ENCODE peak calls at places on chromosome 14, in five cellular contexts. F is MM.1S, A is IMR-90, X is stomach, V is hepatocyte. R is an unnamed sample.

GRCh38 chr14:77139540-77140342 is 1.9 kb downstream of the ZDHHC22 start:
- DNase-seq in F (no peak), X (no peak), A (no peak), V (peak; percentile 64), R (no peak)

GRCh38 chr14:57462551-57462950 is 31.1 kb downstream of the CCDC198 start:
- DNase-seq in V (no peak), X (no peak), F (no peak), A (no peak), R (no peak)

GRCh38 chr14:102040153-102040552 is 46.7 kb downstream of the HSP90AA1 start:
- DNase-seq in F (no peak), A (no peak), X (no peak), V (no peak), R (no peak)

GRCh38 chr14:51576112-51576420 is 75.6 kb upstream of the FRMD6 start:
- DNase-seq in A (peak; percentile 63), X (no peak), F (no peak), V (no peak), R (no peak)

GRCh38 chr14:64698899-64699298 is 5.3 kb upstream of the PLEKHG3 start:
- DNase-seq in A (no peak), F (peak; percentile 22), V (peak; percentile 84), X (peak; percentile 78), R (no peak)

GRCh38 chr14:20624495-20625070 is 16.9 kb downstream of the OR6S1 start:
- DNase-seq in F (no peak), X (peak; percentile 75), V (peak; percentile 84), A (peak; percentile 60), R (no peak)

GRCh38 chr14:28773917-28774691 is 7.5 kb downstream of the FOXG1 start:
- DNase-seq in F (no peak), X (no peak), V (peak; percentile 37), A (peak; percentile 30), R (no peak)

GRCh38 chr14:52266179-52266578 is 1.3 kb upstream of the PTGDR start:
- DNase-seq in A (peak; percentile 49), V (no peak), F (no peak), X (no peak), R (no peak)

GRCh38 chr14:104359969-104360442 is 219.6 kb upstream of the C14orf180 start:
- DNase-seq in F (no peak), V (no peak), A (no peak), X (no peak), R (no peak)

GRCh38 chr14:21092147-21093011 is 6.1 kb downstream of the ZNF219 start:
- DNase-seq in F (peak; percentile 70), V (peak; percentile 86), A (peak; percentile 67), X (peak; percentile 90), R (peak; percentile 93)

GRCh38 chr14:76541594-76542219 is 165.8 kb downstream of the ESRRB start:
- DNase-seq in F (no peak), V (no peak), A (no peak), X (no peak), R (no peak)

GRCh38 chr14:23629831-23630396 is 6.2 kb upstream of the DHRS2 start:
- DNase-seq in F (no peak), A (peak; percentile 32), X (no peak), V (no peak), R (no peak)

GRCh38 chr14:24873551-24873950 is 176.4 kb downstream of the STXBP6 start:
- DNase-seq in X (no peak), A (no peak), V (no peak), F (no peak), R (no peak)

GRCh38 chr14:76977793-76978730 is 50.4 kb downstream of the IRF2BPL start:
- DNase-seq in F (no peak), X (peak; percentile 41), V (peak; percentile 77), A (peak; percentile 91), R (peak; percentile 40)

GRCh38 chr14:74941676-74942097 is 13.7 kb downstream of the PGF start:
- DNase-seq in F (no peak), A (peak; percentile 57), V (peak; percentile 53), X (no peak), R (peak; percentile 61)

GRCh38 chr14:64363265-64363840 is 24.8 kb upstream of the MTHFD1 start:
- DNase-seq in A (peak; percentile 83), V (no peak), F (no peak), X (no peak), R (no peak)

GRCh38 chr14:73715707-73716106 is 1.5 kb upstream of the PNMA1 start:
- DNase-seq in V (no peak), A (no peak), F (no peak), X (no peak), R (no peak)

GRCh38 chr14:37588956-37589737 is 5.9 kb downstream of the FOXA1 start:
- DNase-seq in F (no peak), A (no peak), V (no peak), X (no peak), R (no peak)

GRCh38 chr14:103126088-103126872 is 3.0 kb downstream of the TNFAIP2 start:
- DNase-seq in V (no peak), F (no peak), A (no peak), X (no peak), R (no peak)

GRCh38 chr14:69880051-69880487 is 853 bp downstream of the SMOC1 start:
- DNase-seq in A (peak; percentile 29), F (peak; percentile 16), X (no peak), V (peak; percentile 28), R (no peak)

GRCh38 chr14:96894966-96895365 is 97.8 kb downstream of the VRK1 start:
- DNase-seq in A (peak; percentile 28), F (no peak), X (no peak), V (no peak), R (no peak)

GRCh38 chr14:39426605-39427004 is 5.6 kb downstream of the FBXO33 start:
- DNase-seq in A (peak; percentile 59), V (peak; percentile 26), X (no peak), F (peak; percentile 21), R (no peak)

GRCh38 chr14:54344445-54344844 is 52.4 kb upstream of the CDKN3 start:
- DNase-seq in F (no peak), X (no peak), V (no peak), A (no peak), R (no peak)

GRCh38 chr14:65255583-65256443 is 153.5 kb upstream of the MAX start:
- DNase-seq in V (peak; percentile 90), A (no peak), F (no peak), X (peak; percentile 86), R (no peak)

GRCh38 chr14:95953111-95953724 is 76.6 kb downstream of the TUNAR start:
- DNase-seq in X (no peak), A (no peak), V (peak; percentile 53), F (no peak), R (no peak)

GRCh38 chr14:94680498-94681288 is 68.5 kb downstream of the SERPINA3 start:
- DNase-seq in A (no peak), V (no peak), F (no peak), X (no peak), R (no peak)

GRCh38 chr14:51094901-51095853 is at the start of gene TRIM9:
- DNase-seq in V (peak; percentile 97), F (peak; percentile 87), A (peak; percentile 93), X (peak; percentile 89), R (peak; percentile 77)

GRCh38 chr14:93049867-93050331 is 65.8 kb downstream of the ITPK1 start:
- DNase-seq in V (no peak), X (peak; percentile 44), A (no peak), F (no peak), R (no peak)

GRCh38 chr14:94918896-94919295 is 149.0 kb upstream of the GSC start:
- DNase-seq in F (no peak), A (no peak), V (no peak), X (no peak), R (no peak)

GRCh38 chr14:94659953-94660946 is 48.1 kb downstream of the SERPINA3 start:
- DNase-seq in X (no peak), A (no peak), V (no peak), F (no peak), R (no peak)

GRCh38 chr14:81519200-81519998 is 14.3 kb downstream of the SEL1L start:
- DNase-seq in F (no peak), X (no peak), A (no peak), V (no peak), R (no peak)

GRCh38 chr14:24095196-24096068 is 1.3 kb downstream of the PCK2 start:
- DNase-seq in V (peak; percentile 83), F (no peak), X (no peak), A (peak; percentile 44), R (peak; percentile 11)

DNA sequence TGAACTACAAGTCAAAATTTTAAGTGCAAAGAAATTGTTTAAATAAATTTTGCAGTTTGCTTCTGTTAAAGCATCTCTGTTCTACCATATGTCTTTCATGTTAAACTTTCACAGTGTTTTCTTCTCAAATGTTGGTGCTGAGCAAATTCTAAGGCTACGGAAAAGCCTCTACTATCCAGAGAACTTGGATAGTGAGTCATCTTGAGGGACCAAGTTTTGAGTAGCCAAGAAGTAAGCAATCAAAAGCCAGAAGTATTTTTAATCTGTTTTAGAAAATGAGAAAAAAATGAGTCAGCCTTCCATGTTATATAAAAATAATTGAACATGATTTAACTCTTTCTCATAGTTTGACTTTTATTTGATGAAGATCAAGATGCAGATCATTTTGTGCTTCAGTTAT is 3.3 kb downstream of the BRMS1L start:
- DNase-seq in V (no peak), A (peak; percentile 73), F (no peak), X (no peak), R (no peak)
- H3K27ac ChIP-seq in V (no peak overlapping the region), A (no peak overlapping the region), F (no peak overlapping the region), X (no peak overlapping the region), R (no peak overlapping the region)

GRCh38 chr14:105369653-105370040 is 28.7 kb upstream of the TEX22 start:
- DNase-seq in X (no peak), F (no peak), A (no peak), V (no peak), R (no peak)
- H3K4me1 ChIP-seq in X (no peaks in the 10 kb centered on the region), F (no peaks in the 10 kb centered on the region), A (peaks cover 2% of the 10 kb centered on the region), V (no peaks in the 10 kb centered on the region), R (peaks cover 6% of the 10 kb centered on the region)

GRCh38 chr14:100159107-100159864 is at the start of gene DEGS2:
- DNase-seq in V (peak; percentile 81), F (peak; percentile 22), X (peak; percentile 85), A (no peak), R (peak; percentile 44)

GRCh38 chr14:100159865-100160533 is 554 bp upstream of the DEGS2 start:
- DNase-seq in F (no peak), A (no peak), V (peak; percentile 25), X (no peak), R (no peak)

GRCh38 chr14:100160534-100160916 is 1.1 kb upstream of the DEGS2 start:
- DNase-seq in A (no peak), F (no peak), V (peak; percentile 2), X (no peak), R (no peak)

GRCh38 chr14:100156776-100157175 is 2.7 kb downstream of the DEGS2 start:
- DNase-seq in A (no peak), F (no peak), X (no peak), V (no peak), R (no peak)

DNA sequence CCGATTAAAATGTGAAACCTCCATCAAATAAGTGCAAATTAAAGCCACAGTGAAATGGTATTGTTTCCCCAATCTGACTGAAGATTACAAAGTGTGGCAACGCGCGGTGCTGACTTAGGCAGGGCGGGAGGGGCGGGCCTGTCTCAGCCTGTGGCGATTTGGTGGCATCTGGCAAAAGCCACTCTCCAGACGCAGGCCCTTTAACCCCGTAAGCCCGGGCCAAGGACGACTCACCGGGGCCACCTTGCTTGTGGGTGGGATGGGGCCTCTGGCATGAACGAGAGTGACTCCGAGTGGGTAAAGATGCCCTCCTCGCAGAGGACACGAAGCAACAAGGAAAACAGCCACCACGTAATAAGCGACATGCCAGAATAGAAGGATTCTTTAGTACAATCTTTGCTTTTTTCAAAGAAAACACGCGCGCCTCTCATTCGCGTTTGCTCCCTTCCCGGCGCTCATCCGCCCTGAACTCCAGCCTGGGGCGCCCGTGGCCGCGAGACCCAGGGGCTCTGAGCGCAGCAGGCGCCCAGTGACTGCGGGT is 809 bp downstream of the DEGS2 start:
- DNase-seq in A (no peak), X (no peak), V (no peak), F (no peak), R (no peak)
- H3K27me3 ChIP-seq in A (peaks cover 49% of the 10 kb centered on the region), X (peaks cover 17% of the 10 kb centered on the region), V (peaks cover 28% of the 10 kb centered on the region), F (no peaks in the 10 kb centered on the region), R (no peaks in the 10 kb centered on the region)

GRCh38 chr14:85317491-85318021 is 212.4 kb upstream of the FLRT2 start:
- DNase-seq in F (no peak), X (no peak), V (no peak), A (peak; percentile 26), R (no peak)
- H3K27ac ChIP-seq in F (no peak overlapping the region), X (no peak overlapping the region), V (no peak overlapping the region), A (no peak overlapping the region), R (no peak overlapping the region)